ENCODE peak calls at places on chromosomes 1 and 21, in four cellular contexts. D, T, N and E are unnamed samples.

GRCh38 chr21:34881421-34881820 is 167.7 kb downstream of the RUNX1 start:
- DNase-seq in D (no peak), T (no peak), N (no peak), E (no peak)

GRCh38 chr1:20601123-20601825 is 12.4 kb downstream of the CDA start:
- DNase-seq in D (no peak), T (no peak), N (no peak), E (no peak)

GRCh38 chr1:54952950-54953718 is 27.3 kb upstream of the TMEM61 start:
- DNase-seq in D (no peak), T (no peak), N (no peak), E (no peak)

GRCh38 chr1:243542726-243543415 is 287.0 kb downstream of the SDCCAG8 start:
- DNase-seq in D (no peak), T (no peak), N (no peak), E (no peak)

GRCh38 chr1:3166206-3166918 is 97.4 kb downstream of the PRDM16 start:
- DNase-seq in D (no peak), T (no peak), N (no peak), E (no peak)

GRCh38 chr1:153192697-153193096 is 10.5 kb upstream of the LELP1 start:
- DNase-seq in D (no peak), T (no peak), N (no peak), E (no peak)

GRCh38 chr1:116390195-116390594 is 17.2 kb downstream of the ATP1A1 start:
- DNase-seq in D (peak), T (no peak), N (peak), E (no peak)

GRCh38 chr1:78726686-78727085 is 77.1 kb downstream of the IFI44 start:
- DNase-seq in D (no peak), T (no peak), N (no peak), E (no peak)

GRCh38 chr1:160996195-160996594 is 24.8 kb downstream of the F11R start:
- DNase-seq in D (no peak), T (no peak), N (no peak), E (no peak)

GRCh38 chr1:32249831-32250525 is 1.1 kb upstream of the LCK start:
- DNase-seq in D (peak), T (peak), N (peak), E (no peak)

GRCh38 chr1:113786055-113786454 is 26.2 kb downstream of the RSBN1 start:
- DNase-seq in D (no peak), T (no peak), N (no peak), E (no peak)

GRCh38 chr1:234654002-234654733 is 44.2 kb upstream of the IRF2BP2 start:
- DNase-seq in D (no peak), T (no peak), N (no peak), E (no peak)

GRCh38 chr1:114282751-114283403 is 129.2 kb upstream of the SYT6 start:
- DNase-seq in D (peak), T (peak), N (peak), E (peak)

GRCh38 chr1:205704891-205705290 is 24.6 kb upstream of the SLC45A3 start:
- DNase-seq in D (no peak), T (no peak), N (no peak), E (no peak)

GRCh38 chr1:68230901-68231626 is 1.3 kb downstream of the WLS start:
- DNase-seq in D (no peak), T (no peak), N (no peak), E (no peak)

GRCh38 chr1:108830119-108831008 is 26.5 kb downstream of the AKNAD1 start:
- DNase-seq in D (no peak), T (no peak), N (no peak), E (no peak)